ENCODE peak calls at places on chromosomes 13 and 19, in seven cellular contexts. One of them, this sample, is unnamed.

GRCh38 chr19:2446390-2446789 is 10.4 kb downstream of the LMNB2 start:
- DNase-seq in tibial nerve: no peak
- DNase-seq in AG04450: no peak
- DNase-seq in right atrium auricular region: no peak
- DNase-seq in RWPE1: no peak
- DNase-seq in psoas muscle: peak
- DNase-seq in cardiac muscle cell: no peak
- DNase-seq in this sample: no peak

GRCh38 chr13:94595006-94595942 is 678 bp downstream of the TGDS start:
- DNase-seq in AG04450: no peak
- DNase-seq in tibial nerve: no peak
- DNase-seq in cardiac muscle cell: peak
- DNase-seq in right atrium auricular region: no peak
- DNase-seq in psoas muscle: no peak
- DNase-seq in RWPE1: peak
- DNase-seq in this sample: no peak

GRCh38 chr13:97282705-97283104 is 60.6 kb downstream of the MBNL2 start:
- DNase-seq in cardiac muscle cell: no peak
- DNase-seq in AG04450: no peak
- DNase-seq in right atrium auricular region: no peak
- DNase-seq in RWPE1: no peak
- DNase-seq in psoas muscle: no peak
- DNase-seq in tibial nerve: no peak
- DNase-seq in this sample: no peak

GRCh38 chr19:42051166-42052115 is 18.6 kb downstream of the GRIK5 start:
- DNase-seq in psoas muscle: no peak
- DNase-seq in AG04450: no peak
- DNase-seq in tibial nerve: no peak
- DNase-seq in RWPE1: peak
- DNase-seq in cardiac muscle cell: no peak
- DNase-seq in right atrium auricular region: no peak
- DNase-seq in this sample: no peak

GRCh38 chr19:33298146-33298911 is 4.0 kb downstream of the CEBPA start:
- DNase-seq in right atrium auricular region: no peak
- DNase-seq in RWPE1: peak
- DNase-seq in AG04450: no peak
- DNase-seq in cardiac muscle cell: no peak
- DNase-seq in psoas muscle: no peak
- DNase-seq in tibial nerve: no peak
- DNase-seq in this sample: no peak

GRCh38 chr13:35475960-35476943 is at the start of gene MAB21L1:
- DNase-seq in psoas muscle: peak
- DNase-seq in right atrium auricular region: no peak
- DNase-seq in cardiac muscle cell: peak
- DNase-seq in RWPE1: no peak
- DNase-seq in AG04450: no peak
- DNase-seq in tibial nerve: peak
- DNase-seq in this sample: no peak

GRCh38 chr19:42422092-42422575 is 5.1 kb downstream of the LIPE start:
- DNase-seq in psoas muscle: no peak
- DNase-seq in RWPE1: no peak
- DNase-seq in tibial nerve: no peak
- DNase-seq in cardiac muscle cell: no peak
- DNase-seq in right atrium auricular region: no peak
- DNase-seq in AG04450: no peak
- DNase-seq in this sample: no peak

GRCh38 chr13:43861863-43862262 is 17.7 kb downstream of the CCDC122 start:
- DNase-seq in right atrium auricular region: no peak
- DNase-seq in psoas muscle: no peak
- DNase-seq in tibial nerve: no peak
- DNase-seq in AG04450: no peak
- DNase-seq in cardiac muscle cell: no peak
- DNase-seq in RWPE1: no peak
- DNase-seq in this sample: no peak

GRCh38 chr13:97696921-97697320 is 256.6 kb upstream of the IPO5 start:
- DNase-seq in tibial nerve: no peak
- DNase-seq in RWPE1: no peak
- DNase-seq in cardiac muscle cell: no peak
- DNase-seq in psoas muscle: no peak
- DNase-seq in right atrium auricular region: no peak
- DNase-seq in AG04450: no peak
- DNase-seq in this sample: no peak

GRCh38 chr19:45153339-45154063 is 7.3 kb downstream of the NKPD1 start:
- DNase-seq in psoas muscle: peak
- DNase-seq in cardiac muscle cell: peak
- DNase-seq in tibial nerve: no peak
- DNase-seq in RWPE1: no peak
- DNase-seq in right atrium auricular region: no peak
- DNase-seq in AG04450: no peak
- DNase-seq in this sample: peak

GRCh38 chr19:39282021-39282420 is 13.8 kb downstream of the IFNL2 start:
- DNase-seq in right atrium auricular region: no peak
- DNase-seq in cardiac muscle cell: no peak
- DNase-seq in AG04450: no peak
- DNase-seq in psoas muscle: no peak
- DNase-seq in RWPE1: no peak
- DNase-seq in tibial nerve: no peak
- DNase-seq in this sample: no peak

GRCh38 chr19:3986260-3987041 is 1.2 kb upstream of the EEF2 start:
- DNase-seq in right atrium auricular region: no peak
- DNase-seq in psoas muscle: peak
- DNase-seq in RWPE1: peak
- DNase-seq in tibial nerve: peak
- DNase-seq in AG04450: no peak
- DNase-seq in cardiac muscle cell: peak
- DNase-seq in this sample: peak
- H3K27ac ChIP-seq in right atrium auricular region: peak
- H3K27ac ChIP-seq in psoas muscle: peak
- H3K27ac ChIP-seq in RWPE1: peak
- H3K27ac ChIP-seq in tibial nerve: peak
- H3K27ac ChIP-seq in AG04450: peak
- H3K27ac ChIP-seq in cardiac muscle cell: peak
- H3K27ac ChIP-seq in this sample: peak

GRCh38 chr19:14166448-14166847 is 30.1 kb upstream of the ASF1B start:
- DNase-seq in cardiac muscle cell: no peak
- DNase-seq in right atrium auricular region: no peak
- DNase-seq in AG04450: no peak
- DNase-seq in psoas muscle: no peak
- DNase-seq in tibial nerve: no peak
- DNase-seq in RWPE1: no peak
- DNase-seq in this sample: no peak
- H3K27ac ChIP-seq in cardiac muscle cell: no peak
- H3K27ac ChIP-seq in right atrium auricular region: no peak
- H3K27ac ChIP-seq in AG04450: no peak
- H3K27ac ChIP-seq in psoas muscle: no peak
- H3K27ac ChIP-seq in tibial nerve: no peak
- H3K27ac ChIP-seq in RWPE1: no peak
- H3K27ac ChIP-seq in this sample: peak

GRCh38 chr19:868458-869244 is 9.2 kb downstream of the CFD start:
- DNase-seq in tibial nerve: no peak
- DNase-seq in psoas muscle: no peak
- DNase-seq in cardiac muscle cell: no peak
- DNase-seq in right atrium auricular region: no peak
- DNase-seq in AG04450: no peak
- DNase-seq in RWPE1: no peak
- DNase-seq in this sample: no peak
- H3K27ac ChIP-seq in tibial nerve: peak
- H3K27ac ChIP-seq in psoas muscle: peak
- H3K27ac ChIP-seq in cardiac muscle cell: no peak
- H3K27ac ChIP-seq in right atrium auricular region: peak
- H3K27ac ChIP-seq in AG04450: peak
- H3K27ac ChIP-seq in RWPE1: peak
- H3K27ac ChIP-seq in this sample: no peak

GRCh38 chr13:72570019-72570418 is 157.4 kb downstream of the MZT1 start:
- DNase-seq in psoas muscle: no peak
- DNase-seq in right atrium auricular region: no peak
- DNase-seq in cardiac muscle cell: no peak
- DNase-seq in RWPE1: no peak
- DNase-seq in tibial nerve: no peak
- DNase-seq in AG04450: no peak
- DNase-seq in this sample: no peak
- H3K27ac ChIP-seq in psoas muscle: no peak
- H3K27ac ChIP-seq in right atrium auricular region: no peak
- H3K27ac ChIP-seq in cardiac muscle cell: no peak
- H3K27ac ChIP-seq in RWPE1: no peak
- H3K27ac ChIP-seq in tibial nerve: no peak
- H3K27ac ChIP-seq in AG04450: no peak
- H3K27ac ChIP-seq in this sample: no peak

DNA sequence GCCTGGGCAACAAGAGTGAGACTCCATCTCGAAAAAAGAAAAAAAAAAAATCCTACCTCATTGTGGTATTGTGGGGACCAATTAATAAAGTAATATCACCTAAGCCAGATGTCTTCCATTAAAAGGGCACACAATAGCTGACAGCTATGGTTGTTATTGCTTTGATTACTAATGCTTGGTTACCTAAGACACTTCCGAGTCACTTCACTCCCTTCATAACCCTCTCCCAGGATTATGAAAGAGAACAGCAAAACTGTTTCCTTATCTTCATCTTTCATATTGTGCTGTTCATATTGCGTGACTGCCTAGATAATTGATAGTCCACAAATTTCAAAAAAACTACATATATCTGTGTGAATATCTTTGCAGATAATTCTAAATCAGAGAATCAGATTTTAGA is 10.3 kb upstream of the HSPH1 start:
- DNase-seq in tibial nerve: no peak
- DNase-seq in right atrium auricular region: no peak
- DNase-seq in AG04450: no peak
- DNase-seq in psoas muscle: no peak
- DNase-seq in cardiac muscle cell: no peak
- DNase-seq in RWPE1: peak
- DNase-seq in this sample: no peak
- H3K27ac ChIP-seq in tibial nerve: no peak
- H3K27ac ChIP-seq in right atrium auricular region: no peak
- H3K27ac ChIP-seq in AG04450: no peak
- H3K27ac ChIP-seq in psoas muscle: no peak
- H3K27ac ChIP-seq in cardiac muscle cell: no peak
- H3K27ac ChIP-seq in RWPE1: peak
- H3K27ac ChIP-seq in this sample: no peak

GRCh38 chr19:14509382-14509781 is 8.8 kb downstream of the DNAJB1 start:
- DNase-seq in RWPE1: no peak
- DNase-seq in tibial nerve: no peak
- DNase-seq in AG04450: no peak
- DNase-seq in psoas muscle: no peak
- DNase-seq in cardiac muscle cell: no peak
- DNase-seq in right atrium auricular region: no peak
- DNase-seq in this sample: no peak
- H3K27ac ChIP-seq in RWPE1: peak
- H3K27ac ChIP-seq in tibial nerve: no peak
- H3K27ac ChIP-seq in AG04450: no peak
- H3K27ac ChIP-seq in psoas muscle: peak
- H3K27ac ChIP-seq in cardiac muscle cell: no peak
- H3K27ac ChIP-seq in right atrium auricular region: peak
- H3K27ac ChIP-seq in this sample: no peak

GRCh38 chr19:344625-345319 is at the start of gene MIER2:
- DNase-seq in right atrium auricular region: peak
- DNase-seq in AG04450: peak
- DNase-seq in psoas muscle: peak
- DNase-seq in RWPE1: peak
- DNase-seq in tibial nerve: peak
- DNase-seq in cardiac muscle cell: peak
- DNase-seq in this sample: peak
- H3K27ac ChIP-seq in right atrium auricular region: peak
- H3K27ac ChIP-seq in AG04450: peak
- H3K27ac ChIP-seq in psoas muscle: peak
- H3K27ac ChIP-seq in RWPE1: peak
- H3K27ac ChIP-seq in tibial nerve: peak
- H3K27ac ChIP-seq in cardiac muscle cell: peak
- H3K27ac ChIP-seq in this sample: no peak

GRCh38 chr13:109481046-109481445 is 305.3 kb downstream of the IRS2 start:
- DNase-seq in right atrium auricular region: no peak
- DNase-seq in AG04450: no peak
- DNase-seq in psoas muscle: no peak
- DNase-seq in cardiac muscle cell: no peak
- DNase-seq in tibial nerve: no peak
- DNase-seq in RWPE1: no peak
- DNase-seq in this sample: no peak
- H3K27ac ChIP-seq in right atrium auricular region: peak
- H3K27ac ChIP-seq in AG04450: no peak
- H3K27ac ChIP-seq in psoas muscle: no peak
- H3K27ac ChIP-seq in cardiac muscle cell: no peak
- H3K27ac ChIP-seq in tibial nerve: no peak
- H3K27ac ChIP-seq in RWPE1: no peak
- H3K27ac ChIP-seq in this sample: no peak

GRCh38 chr19:30174791-30175190 is 197.4 kb upstream of the ZNF536 start:
- DNase-seq in RWPE1: no peak
- DNase-seq in psoas muscle: no peak
- DNase-seq in tibial nerve: no peak
- DNase-seq in right atrium auricular region: no peak
- DNase-seq in cardiac muscle cell: no peak
- DNase-seq in AG04450: no peak
- DNase-seq in this sample: no peak

GRCh38 chr19:30171795-30172642 is 200.2 kb upstream of the ZNF536 start:
- DNase-seq in AG04450: no peak
- DNase-seq in tibial nerve: no peak
- DNase-seq in cardiac muscle cell: no peak
- DNase-seq in right atrium auricular region: no peak
- DNase-seq in RWPE1: no peak
- DNase-seq in psoas muscle: no peak
- DNase-seq in this sample: no peak

GRCh38 chr19:30174357-30174645 is 197.9 kb upstream of the ZNF536 start:
- DNase-seq in cardiac muscle cell: no peak
- DNase-seq in right atrium auricular region: no peak
- DNase-seq in tibial nerve: no peak
- DNase-seq in RWPE1: no peak
- DNase-seq in psoas muscle: no peak
- DNase-seq in AG04450: no peak
- DNase-seq in this sample: no peak

GRCh38 chr19:30172643-30173242 is 199.4 kb upstream of the ZNF536 start:
- DNase-seq in right atrium auricular region: no peak
- DNase-seq in RWPE1: no peak
- DNase-seq in AG04450: no peak
- DNase-seq in psoas muscle: no peak
- DNase-seq in cardiac muscle cell: no peak
- DNase-seq in tibial nerve: no peak
- DNase-seq in this sample: no peak

GRCh38 chr19:30173593-30174356 is 198.4 kb upstream of the ZNF536 start:
- DNase-seq in right atrium auricular region: no peak
- DNase-seq in psoas muscle: no peak
- DNase-seq in AG04450: no peak
- DNase-seq in tibial nerve: no peak
- DNase-seq in RWPE1: no peak
- DNase-seq in cardiac muscle cell: no peak
- DNase-seq in this sample: no peak
- H3K27ac ChIP-seq in right atrium auricular region: no peak
- H3K27ac ChIP-seq in psoas muscle: no peak
- H3K27ac ChIP-seq in AG04450: no peak
- H3K27ac ChIP-seq in tibial nerve: no peak
- H3K27ac ChIP-seq in RWPE1: no peak
- H3K27ac ChIP-seq in cardiac muscle cell: no peak
- H3K27ac ChIP-seq in this sample: no peak

DNA sequence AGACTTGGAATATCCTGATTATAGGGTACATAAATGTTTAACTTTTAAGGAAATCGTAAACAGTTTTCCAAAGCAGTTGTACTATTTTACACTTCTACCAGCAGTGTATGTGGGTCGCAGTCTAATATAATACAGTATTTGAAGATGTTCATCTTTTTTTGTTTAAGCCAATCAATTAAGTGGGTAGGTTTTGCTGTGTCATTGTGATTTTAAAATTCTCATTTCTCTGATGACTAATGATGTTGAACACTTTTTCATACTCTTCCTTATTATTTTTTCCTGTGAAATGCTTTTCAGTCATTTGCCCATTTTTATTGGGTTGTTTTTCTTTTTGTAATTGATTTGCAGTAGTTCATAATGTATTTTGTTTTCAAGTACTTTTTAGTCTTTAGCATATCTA is 2689.7 kb downstream of the PCDH9 start:
- DNase-seq in RWPE1: no peak
- DNase-seq in psoas muscle: no peak
- DNase-seq in AG04450: no peak
- DNase-seq in cardiac muscle cell: no peak
- DNase-seq in right atrium auricular region: no peak
- DNase-seq in tibial nerve: no peak
- DNase-seq in this sample: no peak
- H3K27ac ChIP-seq in RWPE1: no peak
- H3K27ac ChIP-seq in psoas muscle: no peak
- H3K27ac ChIP-seq in AG04450: no peak
- H3K27ac ChIP-seq in cardiac muscle cell: no peak
- H3K27ac ChIP-seq in right atrium auricular region: no peak
- H3K27ac ChIP-seq in tibial nerve: no peak
- H3K27ac ChIP-seq in this sample: no peak

This sample was measured in CD4-positive, alpha-beta T cell.